ENCODE peak calls at places on chromosomes 6 and 20, in six cellular contexts. S is neural progenitor cell, J is GM12878, P is uterus, Q is Caco-2, F is tibial nerve. G is an unnamed sample. For H3K4me1, the result is how much of the 10 kb centered on the place peaks cover.

GRCh38 chr20:62530643-62531032 is 54.8 kb upstream of the GATA5 start:
- DNase-seq in S (no peak), Q (no peak), F (no peak), P (no peak), J (no peak), G (no peak)

GRCh38 chr6:33602180-33602579 is 18.9 kb upstream of the ITPR3 start:
- DNase-seq in J (no peak), Q (no peak), F (no peak), S (no peak), P (no peak), G (peak)

GRCh38 chr20:51092238-51092822 is 69.4 kb upstream of the KCNG1 start:
- DNase-seq in F (no peak), Q (no peak), S (peak), J (no peak), P (no peak), G (no peak)

GRCh38 chr6:1388927-1389790 is at the start of gene FOXF2:
- DNase-seq in S (peak), P (no peak), F (no peak), Q (peak), J (no peak), G (no peak)

GRCh38 chr6:137698636-137699035 is 168.4 kb upstream of the TNFAIP3 start:
- DNase-seq in J (no peak), Q (no peak), S (no peak), P (no peak), F (no peak), G (no peak)

GRCh38 chr20:1341561-1342265 is 12.8 kb upstream of the SDCBP2 start:
- DNase-seq in F (no peak), J (no peak), P (no peak), Q (no peak), S (no peak), G (no peak)

GRCh38 chr6:157284738-157285421 is 38.4 kb downstream of the TMEM242 start:
- DNase-seq in J (no peak), S (no peak), F (no peak), Q (no peak), P (no peak), G (peak)

GRCh38 chr6:167338551-167339117 is 13.7 kb downstream of the TTLL2 start:
- DNase-seq in S (no peak), P (no peak), Q (no peak), F (no peak), J (no peak), G (no peak)

GRCh38 chr6:150091466-150091865 is 22.5 kb upstream of the ULBP3 start:
- DNase-seq in S (no peak), P (no peak), J (no peak), Q (no peak), F (no peak), G (no peak)

GRCh38 chr20:17661121-17661744 is 20.8 kb downstream of the RRBP1 start:
- DNase-seq in J (no peak), F (peak), Q (no peak), S (no peak), P (peak), G (peak)

GRCh38 chr6:16321341-16321710 is 82.9 kb downstream of the GMPR start:
- DNase-seq in P (no peak), F (no peak), J (no peak), S (no peak), Q (no peak), G (no peak)

GRCh38 chr6:16321826-16322225 is 83.4 kb downstream of the GMPR start:
- DNase-seq in F (no peak), P (no peak), S (no peak), J (no peak), Q (no peak), G (no peak)

GRCh38 chr6:16318953-16319720 is 80.8 kb downstream of the GMPR start:
- DNase-seq in S (no peak), F (no peak), Q (no peak), P (no peak), J (no peak), G (no peak)

GRCh38 chr6:16319813-16320532 is 81.6 kb downstream of the GMPR start:
- DNase-seq in S (no peak), P (peak), Q (no peak), F (no peak), J (peak), G (peak)

DNA sequence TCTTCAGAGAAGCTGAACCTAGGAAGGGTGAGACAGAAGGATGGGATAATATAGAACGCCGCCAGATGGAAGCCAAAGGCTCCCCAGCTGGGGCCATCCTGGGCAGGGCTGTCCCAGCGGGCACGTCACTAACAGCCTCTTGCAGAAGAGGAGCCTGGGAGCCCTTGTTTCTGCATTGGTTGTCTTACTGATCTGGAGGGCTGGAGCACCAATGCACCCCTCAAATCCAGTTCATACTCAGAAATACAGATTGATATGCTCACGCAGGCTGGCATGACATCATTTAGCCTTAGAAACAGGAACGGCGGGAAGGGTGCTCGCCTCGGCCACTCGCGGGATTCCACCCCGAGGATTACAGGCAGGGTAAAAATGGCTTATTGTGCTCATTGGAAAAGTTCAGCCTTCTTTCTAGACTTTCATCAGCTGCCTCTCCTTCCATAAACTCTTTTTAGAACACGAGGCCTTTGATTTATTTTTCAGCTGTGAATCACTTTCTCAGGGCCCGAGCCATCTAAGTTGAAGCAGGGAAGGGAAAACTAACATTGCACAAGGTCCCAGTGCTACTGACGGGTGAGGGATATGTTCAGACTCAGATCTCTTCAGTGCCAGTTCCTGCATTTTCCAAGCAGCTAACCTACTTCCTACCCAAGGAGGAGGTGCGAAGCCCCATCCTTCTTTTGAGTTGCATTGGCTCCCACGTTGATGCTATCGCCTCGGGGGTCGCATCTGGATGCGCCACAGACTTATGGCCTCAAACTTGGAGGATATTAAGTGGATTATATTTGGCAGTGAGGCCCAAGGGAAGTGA is 82.3 kb downstream of the GMPR start:
- DNase-seq in S (no peak), J (no peak), F (no peak), Q (no peak), P (peak), G (no peak)
- H3K4me1 ChIP-seq in S (under half), J (under half), F (under half), Q (under half), P (under half), G (under half)

DNA sequence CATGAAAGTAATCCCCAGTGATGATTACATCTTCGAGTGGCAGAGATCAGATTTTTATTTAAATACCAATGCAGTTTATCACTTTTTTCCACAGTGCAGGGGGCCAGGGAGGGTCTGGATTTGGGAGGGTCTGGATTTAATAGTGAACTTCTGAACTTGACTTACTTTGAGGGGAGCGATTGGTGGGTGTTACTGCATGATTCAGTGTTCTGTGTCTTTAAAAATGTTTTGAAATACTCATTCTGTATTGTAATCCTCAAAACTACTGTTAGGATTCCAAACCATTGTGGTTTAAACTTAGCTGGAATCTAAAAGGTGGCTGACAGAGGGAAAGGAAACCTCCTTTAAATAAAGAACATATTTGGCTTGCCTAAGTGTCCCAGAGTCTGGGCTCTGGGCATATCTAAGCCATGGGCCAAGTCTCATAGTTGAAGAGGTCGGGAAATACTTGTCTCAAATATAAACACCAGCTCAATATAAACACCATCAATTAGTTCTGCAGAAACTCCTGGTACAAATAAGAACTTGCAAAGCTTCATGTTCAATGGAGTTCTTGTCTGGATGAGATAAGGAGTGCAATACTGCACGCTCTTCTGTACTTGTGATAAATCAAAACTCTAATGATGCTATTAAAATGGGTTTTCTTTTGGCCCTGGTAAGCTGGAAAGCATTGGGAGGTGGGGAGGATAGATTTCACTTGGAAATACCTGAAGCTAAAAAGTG is 14.4 kb downstream of the JARID2 start:
- DNase-seq in Q (no peak), F (no peak), J (no peak), P (no peak), S (no peak), G (no peak)
- H3K4me1 ChIP-seq in Q (under half), F (half or more), J (half or more), P (under half), S (under half), G (under half)

GRCh38 chr20:15919118-15919517 is 654.1 kb downstream of the KIF16B start:
- DNase-seq in S (no peak), P (no peak), J (no peak), F (no peak), Q (no peak), G (no peak)
- H3K4me1 ChIP-seq in S (under half), P (under half), J (under half), F (under half), Q (under half), G (under half)

GRCh38 chr20:35734374-35734773 is 7.7 kb downstream of the RBM39 start:
- DNase-seq in F (no peak), S (no peak), Q (no peak), P (no peak), J (no peak), G (no peak)
- H3K4me1 ChIP-seq in F (half or more), S (under half), Q (half or more), P (under half), J (under half), G (under half)

GRCh38 chr6:46917002-46917401 is 4.7 kb downstream of the ADGRF5 start:
- DNase-seq in J (no peak), F (no peak), Q (no peak), P (no peak), S (no peak), G (no peak)
- H3K4me1 ChIP-seq in J (under half), F (under half), Q (under half), P (under half), S (under half), G (under half)

DNA sequence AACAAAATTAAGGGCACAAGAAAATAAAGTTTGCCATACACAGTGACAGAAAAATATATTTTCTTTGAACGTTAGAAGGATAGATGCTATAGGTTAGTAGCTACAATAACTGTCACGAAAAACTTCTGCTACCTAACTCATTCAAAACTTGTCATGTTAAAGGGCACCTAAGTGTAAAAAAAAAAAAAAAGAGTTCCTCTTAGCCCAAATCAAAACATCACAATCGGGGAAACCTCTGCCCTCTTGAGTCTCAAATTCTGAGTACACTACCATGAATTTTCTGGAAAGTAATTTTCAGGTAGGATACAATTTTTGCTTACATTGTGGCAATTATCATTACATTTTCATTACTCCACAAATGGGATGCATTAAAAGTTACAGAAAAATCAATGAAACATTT is 5.7 kb downstream of the ATXN1 start:
- DNase-seq in J (no peak), S (no peak), P (no peak), Q (no peak), F (no peak), G (no peak)
- H3K4me1 ChIP-seq in J (under half), S (under half), P (under half), Q (half or more), F (under half), G (under half)

DNA sequence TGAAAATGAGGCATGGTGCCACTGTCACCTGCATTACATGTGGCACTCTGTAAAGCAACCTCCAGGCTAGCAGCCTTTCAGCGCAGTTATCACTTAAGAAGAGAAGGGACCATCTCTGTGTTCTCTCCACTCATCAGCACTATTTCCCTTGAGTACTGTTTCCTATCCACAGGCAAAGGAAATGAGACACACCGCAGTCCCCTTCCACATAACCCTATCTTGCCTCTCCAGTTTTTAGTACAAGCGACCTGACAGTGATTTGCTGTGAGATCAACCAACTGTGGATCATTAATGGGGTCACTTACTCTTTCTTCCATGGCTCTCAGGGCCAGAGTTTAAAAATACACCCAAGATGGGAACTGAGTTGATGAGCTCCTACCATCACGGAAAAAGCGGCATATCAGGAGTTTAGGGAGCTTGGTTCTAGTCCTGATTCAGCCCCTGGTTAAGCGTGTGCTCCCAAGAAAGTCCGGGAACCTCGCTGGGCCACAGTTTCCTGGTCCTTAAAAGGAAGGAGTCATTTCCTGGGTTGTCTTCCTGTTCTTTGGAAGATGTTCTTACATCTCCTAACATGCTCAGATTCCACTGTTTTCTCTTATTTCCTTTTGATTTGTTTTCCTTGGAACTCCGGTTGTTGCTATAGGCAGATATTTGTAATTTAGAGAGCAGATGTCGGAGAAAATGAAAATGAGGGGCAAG is 27.3 kb downstream of the PRDM1 start:
- DNase-seq in Q (no peak), S (no peak), P (no peak), J (no peak), F (no peak), G (no peak)
- H3K4me1 ChIP-seq in Q (under half), S (under half), P (under half), J (under half), F (under half), G (under half)